ENCODE peak calls at places on chromosomes 4 and X, in seven cellular contexts. Q, X, W, G, N, U and P are unnamed samples.

GRCh38 chr4:108900018-108900417 is 137.2 kb upstream of the ETNPPL start:
- DNase-seq in X (no peak), N (no peak), Q (no peak), G (no peak), W (no peak), U (no peak), P (no peak)

GRCh38 chr4:41882622-41883347 is 52.4 kb upstream of the TMEM33 start:
- DNase-seq in X (no peak), Q (peak; percentile 21), U (peak; percentile 21), N (no peak), W (peak; percentile 38), G (peak; percentile 25), P (no peak)

GRCh38 chrX:42680651-42681050 is 97.3 kb downstream of the PPP1R2C start:
- DNase-seq in G (peak; percentile 10), N (no peak), U (peak; percentile 5), X (no peak), Q (peak; percentile 56), W (no peak), P (no peak)

GRCh38 chr4:158171456-158171790 is 1.4 kb downstream of the GASK1B start:
- DNase-seq in Q (no peak), W (no peak), U (no peak), N (no peak), X (no peak), G (no peak), P (no peak)

GRCh38 chr4:116332508-116332907 is 752.9 kb downstream of the TRAM1L1 start:
- DNase-seq in X (no peak), Q (no peak), W (no peak), U (no peak), N (no peak), G (no peak), P (no peak)

GRCh38 chr4:107182347-107182746 is 146.2 kb upstream of the DKK2 start:
- DNase-seq in W (no peak), U (no peak), N (no peak), G (no peak), Q (no peak), X (no peak), P (no peak)

GRCh38 chr4:171929477-171929876 is 116.3 kb downstream of the GALNTL6 start:
- DNase-seq in W (no peak), N (no peak), Q (no peak), G (no peak), X (no peak), U (no peak), P (no peak)

GRCh38 chr4:109325698-109326097 is 23.2 kb upstream of the COL25A1 start:
- DNase-seq in N (no peak), W (no peak), X (no peak), U (no peak), Q (no peak), G (no peak), P (no peak)

GRCh38 chrX:40897768-40898167 is 162.4 kb upstream of the MED14 start:
- DNase-seq in Q (no peak), G (no peak), U (no peak), N (no peak), W (no peak), X (no peak), P (no peak)

GRCh38 chrX:74286950-74287349 is 17.0 kb upstream of the ZCCHC13 start:
- DNase-seq in X (no peak), N (no peak), W (no peak), Q (no peak), G (peak; percentile 26), U (no peak), P (peak; percentile 39)

GRCh38 chr4:185011408-185011807 is 6.9 kb upstream of the HELT start:
- DNase-seq in X (no peak), Q (no peak), W (no peak), G (no peak), U (no peak), N (no peak), P (no peak)

GRCh38 chr4:3486556-3487270 is 23.6 kb downstream of the DOK7 start:
- DNase-seq in G (no peak), W (no peak), Q (no peak), N (no peak), U (no peak), X (no peak), P (no peak)

GRCh38 chrX:51420610-51421009 is 75.8 kb downstream of the NUDT11 start:
- DNase-seq in N (no peak), Q (peak; percentile 13), U (peak; percentile 43), W (peak; percentile 24), X (peak; percentile 40), G (peak; percentile 23), P (peak; percentile 12)

GRCh38 chr4:173001571-173001970 is 167.0 kb upstream of the GALNT7 start:
- DNase-seq in Q (no peak), W (no peak), U (no peak), X (no peak), N (no peak), G (no peak), P (peak; percentile 6)

GRCh38 chrX:10296581-10296980 is 139.8 kb downstream of the CLCN4 start:
- DNase-seq in Q (no peak), G (peak; percentile 25), X (no peak), N (no peak), U (no peak), W (no peak), P (peak; percentile 0)

GRCh38 chr4:143641406-143641805 is 59.1 kb downstream of the FREM3 start:
- DNase-seq in U (no peak), G (no peak), Q (no peak), X (no peak), W (no peak), N (no peak), P (no peak)

GRCh38 chr4:149110499-149110898 is 668.3 kb upstream of the NR3C2 start:
- DNase-seq in U (no peak), X (no peak), N (no peak), Q (no peak), W (peak; percentile 32), G (no peak), P (no peak)

GRCh38 chrX:154732421-154733071 is 18.3 kb downstream of the GAB3 start:
- DNase-seq in G (peak; percentile 58), N (no peak), U (no peak), Q (no peak), W (no peak), X (no peak), P (peak; percentile 17)

GRCh38 chr4:43234626-43235025 is 342.1 kb downstream of the GRXCR1 start:
- DNase-seq in W (no peak), N (no peak), Q (no peak), U (no peak), X (no peak), G (no peak), P (no peak)

DNA sequence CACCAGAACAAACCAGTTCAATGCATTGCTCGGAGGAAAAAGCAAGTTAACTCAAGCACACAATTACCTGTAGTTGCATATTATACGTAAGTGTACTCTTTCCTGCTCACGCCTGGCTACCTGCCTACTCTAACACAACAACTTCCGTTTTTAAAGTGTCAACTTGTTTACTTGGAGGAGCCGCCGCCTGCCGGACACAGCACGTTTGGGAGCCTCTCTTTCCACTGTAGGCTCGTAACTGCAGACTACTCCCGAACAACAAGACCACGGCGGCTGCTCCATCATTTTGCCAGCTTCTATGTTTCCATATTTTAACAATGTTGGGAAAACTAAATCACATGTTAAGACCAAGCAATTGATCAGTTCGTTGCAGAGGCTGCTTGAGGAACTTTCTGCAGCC is 882 bp downstream of the MTNR1A start:
- DNase-seq in N (peak; percentile 78), Q (peak; percentile 46), U (no peak), G (peak; percentile 16), W (peak; percentile 88), X (no peak), P (peak; percentile 9)
- TF ChIP-seq CTCF in N (no peak), Q (no peak), U (no peak), G (peak; percentile 54), W (peak; percentile 17), X (no peak), P (peak; percentile 33)

DNA sequence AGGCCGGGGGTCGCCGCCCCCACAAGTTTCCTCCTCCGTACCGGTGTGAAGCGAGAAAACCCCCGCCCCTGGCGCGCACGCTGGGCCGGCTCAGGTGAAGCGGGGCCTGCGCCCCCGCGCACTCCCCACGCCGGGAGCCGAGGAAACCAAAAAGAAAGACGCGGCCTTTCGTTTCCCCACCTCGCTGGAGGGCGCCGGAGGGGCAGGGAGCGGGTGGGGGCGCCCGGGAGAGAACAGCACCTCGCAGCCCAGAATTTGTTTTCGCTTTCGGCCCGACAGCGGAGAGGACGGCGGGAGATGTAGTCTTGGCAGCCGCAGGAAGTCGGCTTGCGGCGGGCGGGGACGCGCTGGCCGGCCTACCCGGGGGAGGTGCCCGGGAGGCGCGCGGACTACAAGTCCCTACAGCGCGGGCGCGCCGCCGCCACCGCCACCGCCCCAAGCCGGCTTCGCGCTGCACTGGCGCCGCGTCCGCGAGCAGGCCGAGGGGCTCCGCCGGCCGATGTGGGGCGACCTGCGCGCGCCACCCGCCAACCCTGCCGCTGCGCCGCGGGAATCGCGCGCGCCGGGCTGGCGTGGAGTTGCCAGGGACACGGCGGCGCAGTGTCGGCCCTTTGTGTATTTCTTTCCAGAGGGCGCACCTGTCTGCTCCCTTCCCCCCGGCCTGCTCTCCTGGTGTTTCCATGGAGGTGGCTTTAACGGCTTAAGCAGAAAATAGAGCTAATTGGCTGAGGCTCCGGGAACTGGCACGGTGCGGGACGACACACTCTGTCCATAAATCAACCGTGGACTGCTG is at the start of gene OTUD4:
- DNase-seq in U (peak; percentile 87), X (peak; percentile 95), W (peak; percentile 93), N (peak; percentile 98), G (peak; percentile 93), Q (peak; percentile 97), P (peak; percentile 93)
- TF ChIP-seq CTCF in U (no peak), X (peak; percentile 31), W (no peak), N (no peak), G (peak; percentile 27), Q (no peak), P (peak; percentile 38)

DNA sequence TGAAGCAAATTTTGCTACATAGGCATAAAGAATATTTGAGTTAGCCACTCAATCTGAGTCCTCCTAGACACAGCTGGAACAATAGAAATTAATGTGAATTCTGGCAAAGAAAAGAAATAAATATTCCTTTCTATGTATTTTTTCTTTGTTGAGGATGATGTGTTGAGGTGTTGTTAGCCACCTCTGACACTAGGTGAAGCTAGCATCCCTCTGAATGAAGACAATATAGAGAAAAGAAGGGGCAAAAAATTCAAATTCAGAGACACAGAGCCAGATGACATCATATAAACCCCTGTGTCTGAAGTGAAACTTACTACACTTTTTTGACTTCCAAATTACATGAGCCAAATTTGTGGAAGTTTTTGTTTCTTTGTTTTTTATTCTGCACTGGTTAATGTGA is 34.6 kb upstream of the TMPRSS11D start:
- DNase-seq in N (no peak), W (no peak), G (no peak), Q (no peak), X (no peak), U (no peak), P (no peak)
- TF ChIP-seq CTCF in N (no peak), W (no peak), G (peak; percentile 42), Q (no peak), X (no peak), U (no peak), P (peak; percentile 68)

DNA sequence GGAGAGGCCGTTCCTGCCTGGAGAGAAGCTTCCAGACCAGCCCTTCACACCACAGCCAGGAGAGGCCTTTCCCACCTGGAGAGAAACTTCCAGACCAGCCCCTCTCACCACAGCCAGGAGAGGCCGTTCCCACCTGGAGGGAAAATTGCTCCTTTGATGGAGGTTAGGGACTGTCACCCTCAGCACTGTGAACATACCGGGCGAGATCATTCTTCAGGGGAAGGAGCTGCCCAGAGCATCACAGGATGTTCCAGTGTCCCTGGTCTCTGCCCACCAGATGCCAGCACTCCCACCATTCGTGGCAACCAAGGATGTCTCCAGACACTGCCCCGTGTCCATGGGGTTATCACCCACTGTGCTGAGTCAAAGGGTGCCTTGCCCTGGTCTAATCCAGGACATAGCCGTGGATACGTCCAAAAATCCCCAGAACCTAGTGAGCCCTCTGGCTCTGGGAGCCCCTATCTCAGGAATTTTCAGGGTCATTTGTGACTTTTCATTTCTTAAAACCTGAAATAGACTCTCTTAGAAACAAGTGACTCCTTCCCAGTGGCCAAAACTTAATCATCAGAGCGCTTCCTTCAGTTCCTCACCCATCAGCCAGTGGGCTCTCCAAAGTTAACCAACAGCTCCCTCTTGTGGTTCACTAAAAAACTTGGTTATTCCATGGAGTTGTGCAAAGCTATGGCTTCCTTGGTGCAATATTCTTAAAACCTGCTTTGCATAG is 80.2 kb downstream of the CRMP1 start:
- DNase-seq in U (peak; percentile 19), Q (peak; percentile 38), N (no peak), X (no peak), G (peak; percentile 49), W (peak; percentile 30), P (peak; percentile 80)
- TF ChIP-seq CTCF in U (peak; percentile 64), Q (peak; percentile 73), N (peak; percentile 28), X (peak; percentile 66), G (peak; percentile 80), W (peak; percentile 56), P (peak; percentile 89)